ENCODE peak calls at places on chromosomes 16 and 17, in ten cellular contexts. One of them, this sample, is unnamed.

GRCh38 chr17:1000597-1001490 is 3.9 kb downstream of the TIMM22 start:
- DNase-seq in T-helper 9 cell: no peak
- DNase-seq in cerebellar cortex: no peak
- DNase-seq in stimulated activated CD4-positive, alpha-beta T cell treated with anti-CD3 and anti-CD28 coated beads, Interleukin-15, amount 100 ng/mL, for 1 hour: no peak
- DNase-seq in GM13976: no peak
- DNase-seq in NCI-H2081: no peak
- DNase-seq in GM19239: no peak
- DNase-seq in NCI-H1092: no peak
- DNase-seq in lung microvascular endothelial cell: peak; percentile 93
- DNase-seq in activated CD4-positive, alpha-beta T cell treated with anti-CD3 and anti-CD28 coated beads, Interleukin-2, amount 50 U/mL, for 1 hour: no peak
- DNase-seq in this sample: no peak

GRCh38 chr16:4938683-4939030 is 1.7 kb upstream of the PPL start:
- DNase-seq in NCI-H1092: no peak
- DNase-seq in lung microvascular endothelial cell: no peak
- DNase-seq in GM13976: no peak
- DNase-seq in NCI-H2081: no peak
- DNase-seq in GM19239: no peak
- DNase-seq in T-helper 9 cell: no peak
- DNase-seq in activated CD4-positive, alpha-beta T cell treated with anti-CD3 and anti-CD28 coated beads, Interleukin-2, amount 50 U/mL, for 1 hour: no peak
- DNase-seq in stimulated activated CD4-positive, alpha-beta T cell treated with anti-CD3 and anti-CD28 coated beads, Interleukin-15, amount 100 ng/mL, for 1 hour: no peak
- DNase-seq in cerebellar cortex: no peak
- DNase-seq in this sample: no peak

GRCh38 chr17:49290690-49291326 is 60.2 kb upstream of the PHOSPHO1 start:
- DNase-seq in NCI-H1092: no peak
- DNase-seq in activated CD4-positive, alpha-beta T cell treated with anti-CD3 and anti-CD28 coated beads, Interleukin-2, amount 50 U/mL, for 1 hour: no peak
- DNase-seq in NCI-H2081: peak; percentile 6
- DNase-seq in T-helper 9 cell: no peak
- DNase-seq in lung microvascular endothelial cell: peak; percentile 65
- DNase-seq in cerebellar cortex: peak; percentile 34
- DNase-seq in stimulated activated CD4-positive, alpha-beta T cell treated with anti-CD3 and anti-CD28 coated beads, Interleukin-15, amount 100 ng/mL, for 1 hour: no peak
- DNase-seq in GM19239: no peak
- DNase-seq in GM13976: peak; percentile 49
- DNase-seq in this sample: no peak

GRCh38 chr16:50067290-50067853 is 1.6 kb downstream of the HEATR3 start:
- DNase-seq in cerebellar cortex: peak; percentile 52
- DNase-seq in GM19239: peak; percentile 15
- DNase-seq in T-helper 9 cell: no peak
- DNase-seq in lung microvascular endothelial cell: peak; percentile 82
- DNase-seq in GM13976: peak; percentile 49
- DNase-seq in activated CD4-positive, alpha-beta T cell treated with anti-CD3 and anti-CD28 coated beads, Interleukin-2, amount 50 U/mL, for 1 hour: peak; percentile 15
- DNase-seq in stimulated activated CD4-positive, alpha-beta T cell treated with anti-CD3 and anti-CD28 coated beads, Interleukin-15, amount 100 ng/mL, for 1 hour: no peak
- DNase-seq in NCI-H2081: no peak
- DNase-seq in NCI-H1092: peak; percentile 2
- DNase-seq in this sample: no peak

GRCh38 chr16:74743668-74744299 is 30.8 kb downstream of the FA2H start:
- DNase-seq in activated CD4-positive, alpha-beta T cell treated with anti-CD3 and anti-CD28 coated beads, Interleukin-2, amount 50 U/mL, for 1 hour: no peak
- DNase-seq in cerebellar cortex: no peak
- DNase-seq in lung microvascular endothelial cell: peak; percentile 18
- DNase-seq in GM19239: no peak
- DNase-seq in NCI-H1092: no peak
- DNase-seq in NCI-H2081: no peak
- DNase-seq in stimulated activated CD4-positive, alpha-beta T cell treated with anti-CD3 and anti-CD28 coated beads, Interleukin-15, amount 100 ng/mL, for 1 hour: no peak
- DNase-seq in T-helper 9 cell: no peak
- DNase-seq in GM13976: no peak
- DNase-seq in this sample: peak; percentile 52

GRCh38 chr17:4215882-4216411 is 47.8 kb downstream of the ANKFY1 start:
- DNase-seq in NCI-H2081: no peak
- DNase-seq in GM19239: no peak
- DNase-seq in GM13976: peak; percentile 43
- DNase-seq in NCI-H1092: peak; percentile 17
- DNase-seq in activated CD4-positive, alpha-beta T cell treated with anti-CD3 and anti-CD28 coated beads, Interleukin-2, amount 50 U/mL, for 1 hour: no peak
- DNase-seq in lung microvascular endothelial cell: no peak
- DNase-seq in cerebellar cortex: no peak
- DNase-seq in T-helper 9 cell: no peak
- DNase-seq in stimulated activated CD4-positive, alpha-beta T cell treated with anti-CD3 and anti-CD28 coated beads, Interleukin-15, amount 100 ng/mL, for 1 hour: no peak
- DNase-seq in this sample: no peak

GRCh38 chr16:81116285-81116684 is 20.1 kb upstream of the GCSH start:
- DNase-seq in activated CD4-positive, alpha-beta T cell treated with anti-CD3 and anti-CD28 coated beads, Interleukin-2, amount 50 U/mL, for 1 hour: no peak
- DNase-seq in cerebellar cortex: no peak
- DNase-seq in T-helper 9 cell: no peak
- DNase-seq in GM19239: no peak
- DNase-seq in NCI-H1092: no peak
- DNase-seq in NCI-H2081: no peak
- DNase-seq in lung microvascular endothelial cell: no peak
- DNase-seq in GM13976: no peak
- DNase-seq in stimulated activated CD4-positive, alpha-beta T cell treated with anti-CD3 and anti-CD28 coated beads, Interleukin-15, amount 100 ng/mL, for 1 hour: no peak
- DNase-seq in this sample: no peak

GRCh38 chr16:1170076-1170418 is 17.1 kb downstream of the CACNA1H start:
- DNase-seq in T-helper 9 cell: no peak
- DNase-seq in GM13976: no peak
- DNase-seq in NCI-H1092: no peak
- DNase-seq in lung microvascular endothelial cell: no peak
- DNase-seq in GM19239: no peak
- DNase-seq in activated CD4-positive, alpha-beta T cell treated with anti-CD3 and anti-CD28 coated beads, Interleukin-2, amount 50 U/mL, for 1 hour: no peak
- DNase-seq in NCI-H2081: no peak
- DNase-seq in cerebellar cortex: no peak
- DNase-seq in stimulated activated CD4-positive, alpha-beta T cell treated with anti-CD3 and anti-CD28 coated beads, Interleukin-15, amount 100 ng/mL, for 1 hour: no peak
- DNase-seq in this sample: no peak

GRCh38 chr17:38673714-38674012 is 1.1 kb downstream of the EPOP start:
- DNase-seq in NCI-H2081: no peak
- DNase-seq in NCI-H1092: no peak
- DNase-seq in GM19239: no peak
- DNase-seq in activated CD4-positive, alpha-beta T cell treated with anti-CD3 and anti-CD28 coated beads, Interleukin-2, amount 50 U/mL, for 1 hour: no peak
- DNase-seq in cerebellar cortex: no peak
- DNase-seq in lung microvascular endothelial cell: peak; percentile 31
- DNase-seq in T-helper 9 cell: no peak
- DNase-seq in GM13976: no peak
- DNase-seq in stimulated activated CD4-positive, alpha-beta T cell treated with anti-CD3 and anti-CD28 coated beads, Interleukin-15, amount 100 ng/mL, for 1 hour: no peak
- DNase-seq in this sample: no peak

GRCh38 chr17:18217412-18218015 is 7.9 kb upstream of the LLGL1 start:
- DNase-seq in activated CD4-positive, alpha-beta T cell treated with anti-CD3 and anti-CD28 coated beads, Interleukin-2, amount 50 U/mL, for 1 hour: peak; percentile 69
- DNase-seq in NCI-H2081: peak; percentile 39
- DNase-seq in GM13976: peak; percentile 90
- DNase-seq in T-helper 9 cell: peak; percentile 65
- DNase-seq in NCI-H1092: peak; percentile 28
- DNase-seq in lung microvascular endothelial cell: peak; percentile 79
- DNase-seq in GM19239: peak; percentile 88
- DNase-seq in cerebellar cortex: peak; percentile 75
- DNase-seq in stimulated activated CD4-positive, alpha-beta T cell treated with anti-CD3 and anti-CD28 coated beads, Interleukin-15, amount 100 ng/mL, for 1 hour: peak; percentile 57
- DNase-seq in this sample: peak; percentile 71

GRCh38 chr17:7575959-7576358 is 3.5 kb upstream of the CD68 start:
- DNase-seq in stimulated activated CD4-positive, alpha-beta T cell treated with anti-CD3 and anti-CD28 coated beads, Interleukin-15, amount 100 ng/mL, for 1 hour: no peak
- DNase-seq in activated CD4-positive, alpha-beta T cell treated with anti-CD3 and anti-CD28 coated beads, Interleukin-2, amount 50 U/mL, for 1 hour: no peak
- DNase-seq in GM19239: no peak
- DNase-seq in NCI-H2081: no peak
- DNase-seq in T-helper 9 cell: no peak
- DNase-seq in NCI-H1092: no peak
- DNase-seq in lung microvascular endothelial cell: no peak
- DNase-seq in GM13976: no peak
- DNase-seq in cerebellar cortex: no peak
- DNase-seq in this sample: no peak

GRCh38 chr17:79023886-79024771 is at the start of gene C1QTNF1:
- DNase-seq in cerebellar cortex: no peak
- DNase-seq in NCI-H2081: no peak
- DNase-seq in activated CD4-positive, alpha-beta T cell treated with anti-CD3 and anti-CD28 coated beads, Interleukin-2, amount 50 U/mL, for 1 hour: peak; percentile 29
- DNase-seq in GM19239: no peak
- DNase-seq in NCI-H1092: no peak
- DNase-seq in T-helper 9 cell: peak; percentile 25
- DNase-seq in stimulated activated CD4-positive, alpha-beta T cell treated with anti-CD3 and anti-CD28 coated beads, Interleukin-15, amount 100 ng/mL, for 1 hour: no peak
- DNase-seq in lung microvascular endothelial cell: peak; percentile 37
- DNase-seq in GM13976: peak; percentile 75
- DNase-seq in this sample: peak; percentile 51

GRCh38 chr16:89556750-89557149 is 3.7 kb upstream of the RPL13 start:
- DNase-seq in GM19239: no peak
- DNase-seq in NCI-H2081: no peak
- DNase-seq in NCI-H1092: no peak
- DNase-seq in activated CD4-positive, alpha-beta T cell treated with anti-CD3 and anti-CD28 coated beads, Interleukin-2, amount 50 U/mL, for 1 hour: no peak
- DNase-seq in cerebellar cortex: no peak
- DNase-seq in stimulated activated CD4-positive, alpha-beta T cell treated with anti-CD3 and anti-CD28 coated beads, Interleukin-15, amount 100 ng/mL, for 1 hour: no peak
- DNase-seq in GM13976: no peak
- DNase-seq in lung microvascular endothelial cell: no peak
- DNase-seq in T-helper 9 cell: no peak
- DNase-seq in this sample: no peak

GRCh38 chr17:5706835-5707234 is 122.5 kb upstream of the NLRP1 start:
- DNase-seq in GM13976: peak; percentile 72
- DNase-seq in NCI-H2081: peak; percentile 3
- DNase-seq in NCI-H1092: peak; percentile 8
- DNase-seq in GM19239: peak; percentile 44
- DNase-seq in lung microvascular endothelial cell: peak; percentile 75
- DNase-seq in cerebellar cortex: peak; percentile 61
- DNase-seq in activated CD4-positive, alpha-beta T cell treated with anti-CD3 and anti-CD28 coated beads, Interleukin-2, amount 50 U/mL, for 1 hour: peak; percentile 54
- DNase-seq in stimulated activated CD4-positive, alpha-beta T cell treated with anti-CD3 and anti-CD28 coated beads, Interleukin-15, amount 100 ng/mL, for 1 hour: peak; percentile 37
- DNase-seq in T-helper 9 cell: peak; percentile 54
- DNase-seq in this sample: peak; percentile 39

GRCh38 chr16:2752850-2753522 is 548 bp downstream of the SRRM2 start:
- DNase-seq in GM13976: peak; percentile 88
- DNase-seq in GM19239: peak; percentile 71
- DNase-seq in T-helper 9 cell: no peak
- DNase-seq in activated CD4-positive, alpha-beta T cell treated with anti-CD3 and anti-CD28 coated beads, Interleukin-2, amount 50 U/mL, for 1 hour: peak; percentile 56
- DNase-seq in NCI-H1092: peak; percentile 75
- DNase-seq in stimulated activated CD4-positive, alpha-beta T cell treated with anti-CD3 and anti-CD28 coated beads, Interleukin-15, amount 100 ng/mL, for 1 hour: no peak
- DNase-seq in cerebellar cortex: peak; percentile 61
- DNase-seq in NCI-H2081: peak; percentile 76
- DNase-seq in lung microvascular endothelial cell: peak; percentile 89
- DNase-seq in this sample: peak; percentile 81

GRCh38 chr17:7587831-7588230 is 2.1 kb downstream of the SOX15 start:
- DNase-seq in GM13976: no peak
- DNase-seq in stimulated activated CD4-positive, alpha-beta T cell treated with anti-CD3 and anti-CD28 coated beads, Interleukin-15, amount 100 ng/mL, for 1 hour: no peak
- DNase-seq in NCI-H2081: no peak
- DNase-seq in activated CD4-positive, alpha-beta T cell treated with anti-CD3 and anti-CD28 coated beads, Interleukin-2, amount 50 U/mL, for 1 hour: no peak
- DNase-seq in GM19239: no peak
- DNase-seq in T-helper 9 cell: no peak
- DNase-seq in NCI-H1092: no peak
- DNase-seq in cerebellar cortex: no peak
- DNase-seq in lung microvascular endothelial cell: no peak
- DNase-seq in this sample: no peak

GRCh38 chr16:84535851-84536250 is 31.4 kb upstream of the MEAK7 start:
- DNase-seq in lung microvascular endothelial cell: no peak
- DNase-seq in NCI-H2081: no peak
- DNase-seq in activated CD4-positive, alpha-beta T cell treated with anti-CD3 and anti-CD28 coated beads, Interleukin-2, amount 50 U/mL, for 1 hour: no peak
- DNase-seq in GM19239: no peak
- DNase-seq in GM13976: no peak
- DNase-seq in NCI-H1092: no peak
- DNase-seq in cerebellar cortex: no peak
- DNase-seq in T-helper 9 cell: no peak
- DNase-seq in stimulated activated CD4-positive, alpha-beta T cell treated with anti-CD3 and anti-CD28 coated beads, Interleukin-15, amount 100 ng/mL, for 1 hour: no peak
- DNase-seq in this sample: no peak

GRCh38 chr17:31061678-31062077 is 33.1 kb upstream of the NF1 start:
- DNase-seq in NCI-H1092: no peak
- DNase-seq in stimulated activated CD4-positive, alpha-beta T cell treated with anti-CD3 and anti-CD28 coated beads, Interleukin-15, amount 100 ng/mL, for 1 hour: no peak
- DNase-seq in cerebellar cortex: peak; percentile 13
- DNase-seq in NCI-H2081: no peak
- DNase-seq in GM19239: no peak
- DNase-seq in activated CD4-positive, alpha-beta T cell treated with anti-CD3 and anti-CD28 coated beads, Interleukin-2, amount 50 U/mL, for 1 hour: no peak
- DNase-seq in GM13976: no peak
- DNase-seq in lung microvascular endothelial cell: no peak
- DNase-seq in T-helper 9 cell: no peak
- DNase-seq in this sample: no peak

GRCh38 chr17:14200354-14200753 is 36.3 kb downstream of the CDRT15 start:
- DNase-seq in GM13976: no peak
- DNase-seq in activated CD4-positive, alpha-beta T cell treated with anti-CD3 and anti-CD28 coated beads, Interleukin-2, amount 50 U/mL, for 1 hour: no peak
- DNase-seq in NCI-H1092: no peak
- DNase-seq in NCI-H2081: no peak
- DNase-seq in GM19239: no peak
- DNase-seq in cerebellar cortex: no peak
- DNase-seq in lung microvascular endothelial cell: no peak
- DNase-seq in T-helper 9 cell: no peak
- DNase-seq in stimulated activated CD4-positive, alpha-beta T cell treated with anti-CD3 and anti-CD28 coated beads, Interleukin-15, amount 100 ng/mL, for 1 hour: no peak
- DNase-seq in this sample: no peak

GRCh38 chr17:72373910-72374741 is 253.3 kb downstream of the SOX9 start:
- DNase-seq in NCI-H2081: no peak
- DNase-seq in T-helper 9 cell: no peak
- DNase-seq in GM13976: no peak
- DNase-seq in stimulated activated CD4-positive, alpha-beta T cell treated with anti-CD3 and anti-CD28 coated beads, Interleukin-15, amount 100 ng/mL, for 1 hour: no peak
- DNase-seq in cerebellar cortex: peak; percentile 92
- DNase-seq in lung microvascular endothelial cell: no peak
- DNase-seq in GM19239: no peak
- DNase-seq in activated CD4-positive, alpha-beta T cell treated with anti-CD3 and anti-CD28 coated beads, Interleukin-2, amount 50 U/mL, for 1 hour: no peak
- DNase-seq in NCI-H1092: peak; percentile 52
- DNase-seq in this sample: no peak

GRCh38 chr17:43909537-43910231 is 2.3 kb upstream of the MPP2 start:
- DNase-seq in T-helper 9 cell: no peak
- DNase-seq in cerebellar cortex: no peak
- DNase-seq in stimulated activated CD4-positive, alpha-beta T cell treated with anti-CD3 and anti-CD28 coated beads, Interleukin-15, amount 100 ng/mL, for 1 hour: no peak
- DNase-seq in lung microvascular endothelial cell: no peak
- DNase-seq in NCI-H1092: no peak
- DNase-seq in NCI-H2081: no peak
- DNase-seq in GM19239: no peak
- DNase-seq in GM13976: no peak
- DNase-seq in activated CD4-positive, alpha-beta T cell treated with anti-CD3 and anti-CD28 coated beads, Interleukin-2, amount 50 U/mL, for 1 hour: no peak
- DNase-seq in this sample: no peak

GRCh38 chr17:75325827-75326586 is 36.8 kb upstream of the SLC25A19 start:
- DNase-seq in NCI-H2081: no peak
- DNase-seq in NCI-H1092: no peak
- DNase-seq in GM13976: no peak
- DNase-seq in activated CD4-positive, alpha-beta T cell treated with anti-CD3 and anti-CD28 coated beads, Interleukin-2, amount 50 U/mL, for 1 hour: no peak
- DNase-seq in T-helper 9 cell: no peak
- DNase-seq in lung microvascular endothelial cell: peak; percentile 32
- DNase-seq in cerebellar cortex: no peak
- DNase-seq in stimulated activated CD4-positive, alpha-beta T cell treated with anti-CD3 and anti-CD28 coated beads, Interleukin-15, amount 100 ng/mL, for 1 hour: no peak
- DNase-seq in GM19239: no peak
- DNase-seq in this sample: no peak

GRCh38 chr17:79188679-79189078 is 114.1 kb downstream of the ENGASE start:
- DNase-seq in lung microvascular endothelial cell: no peak
- DNase-seq in NCI-H2081: no peak
- DNase-seq in T-helper 9 cell: no peak
- DNase-seq in cerebellar cortex: no peak
- DNase-seq in stimulated activated CD4-positive, alpha-beta T cell treated with anti-CD3 and anti-CD28 coated beads, Interleukin-15, amount 100 ng/mL, for 1 hour: no peak
- DNase-seq in GM13976: no peak
- DNase-seq in activated CD4-positive, alpha-beta T cell treated with anti-CD3 and anti-CD28 coated beads, Interleukin-2, amount 50 U/mL, for 1 hour: no peak
- DNase-seq in GM19239: no peak
- DNase-seq in NCI-H1092: no peak
- DNase-seq in this sample: no peak

GRCh38 chr16:3058173-3059030 is 7.0 kb upstream of the IL32 start:
- DNase-seq in lung microvascular endothelial cell: no peak
- DNase-seq in GM13976: peak; percentile 80
- DNase-seq in T-helper 9 cell: peak; percentile 44
- DNase-seq in GM19239: peak; percentile 62
- DNase-seq in NCI-H1092: no peak
- DNase-seq in stimulated activated CD4-positive, alpha-beta T cell treated with anti-CD3 and anti-CD28 coated beads, Interleukin-15, amount 100 ng/mL, for 1 hour: no peak
- DNase-seq in cerebellar cortex: peak; percentile 66
- DNase-seq in NCI-H2081: no peak
- DNase-seq in activated CD4-positive, alpha-beta T cell treated with anti-CD3 and anti-CD28 coated beads, Interleukin-2, amount 50 U/mL, for 1 hour: peak; percentile 51
- DNase-seq in this sample: no peak

GRCh38 chr17:1142503-1143095 is 37.2 kb downstream of the ABR start:
- DNase-seq in GM19239: no peak
- DNase-seq in NCI-H1092: no peak
- DNase-seq in activated CD4-positive, alpha-beta T cell treated with anti-CD3 and anti-CD28 coated beads, Interleukin-2, amount 50 U/mL, for 1 hour: no peak
- DNase-seq in lung microvascular endothelial cell: no peak
- DNase-seq in GM13976: no peak
- DNase-seq in T-helper 9 cell: no peak
- DNase-seq in cerebellar cortex: no peak
- DNase-seq in stimulated activated CD4-positive, alpha-beta T cell treated with anti-CD3 and anti-CD28 coated beads, Interleukin-15, amount 100 ng/mL, for 1 hour: no peak
- DNase-seq in NCI-H2081: no peak
- DNase-seq in this sample: no peak

GRCh38 chr16:49422896-49423295 is 49.3 kb downstream of the C16orf78 start:
- DNase-seq in lung microvascular endothelial cell: no peak
- DNase-seq in GM19239: no peak
- DNase-seq in stimulated activated CD4-positive, alpha-beta T cell treated with anti-CD3 and anti-CD28 coated beads, Interleukin-15, amount 100 ng/mL, for 1 hour: no peak
- DNase-seq in NCI-H1092: no peak
- DNase-seq in activated CD4-positive, alpha-beta T cell treated with anti-CD3 and anti-CD28 coated beads, Interleukin-2, amount 50 U/mL, for 1 hour: no peak
- DNase-seq in cerebellar cortex: no peak
- DNase-seq in NCI-H2081: no peak
- DNase-seq in T-helper 9 cell: no peak
- DNase-seq in GM13976: no peak
- DNase-seq in this sample: no peak

GRCh38 chr16:11248133-11248532 is 7.9 kb downstream of the SOCS1 start:
- DNase-seq in GM13976: no peak
- DNase-seq in T-helper 9 cell: no peak
- DNase-seq in GM19239: no peak
- DNase-seq in NCI-H2081: no peak
- DNase-seq in cerebellar cortex: no peak
- DNase-seq in NCI-H1092: no peak
- DNase-seq in lung microvascular endothelial cell: no peak
- DNase-seq in activated CD4-positive, alpha-beta T cell treated with anti-CD3 and anti-CD28 coated beads, Interleukin-2, amount 50 U/mL, for 1 hour: no peak
- DNase-seq in stimulated activated CD4-positive, alpha-beta T cell treated with anti-CD3 and anti-CD28 coated beads, Interleukin-15, amount 100 ng/mL, for 1 hour: no peak
- DNase-seq in this sample: no peak

GRCh38 chr17:74779948-74780400 is 3.8 kb upstream of the NAT9 start:
- DNase-seq in GM19239: peak; percentile 67
- DNase-seq in T-helper 9 cell: peak; percentile 44
- DNase-seq in NCI-H1092: no peak
- DNase-seq in NCI-H2081: no peak
- DNase-seq in stimulated activated CD4-positive, alpha-beta T cell treated with anti-CD3 and anti-CD28 coated beads, Interleukin-15, amount 100 ng/mL, for 1 hour: no peak
- DNase-seq in lung microvascular endothelial cell: peak; percentile 25
- DNase-seq in activated CD4-positive, alpha-beta T cell treated with anti-CD3 and anti-CD28 coated beads, Interleukin-2, amount 50 U/mL, for 1 hour: peak; percentile 51
- DNase-seq in cerebellar cortex: peak; percentile 1
- DNase-seq in GM13976: peak; percentile 69
- DNase-seq in this sample: no peak

This sample was measured in HuH-7.5.